ENCODE peak calls at places on chromosomes 12 and 14, in nine cellular contexts. C, O, G, L, I, T, M, F and D are unnamed samples.

GRCh38 chr14:69374235-69374634 is 23.9 kb downstream of the ERH start:
- DNase-seq in C (no peak), O (no peak), G (no peak), L (no peak), I (no peak), T (no peak), M (no peak), F (no peak), D (no peak)

GRCh38 chr12:128258866-128259555 is 8.0 kb upstream of the TMEM132C start:
- DNase-seq in C (no peak), O (no peak), G (peak; percentile 16), L (no peak), I (no peak), T (peak; percentile 58), M (no peak), F (no peak), D (no peak)

GRCh38 chr14:74018029-74018703 is 922 bp downstream of the ENTPD5 start:
- DNase-seq in C (no peak), O (peak; percentile 74), G (no peak), L (no peak), I (no peak), T (no peak), M (peak; percentile 15), F (peak; percentile 34), D (no peak)

GRCh38 chr12:117189725-117190209 is 503 bp downstream of the FBXO21 start:
- DNase-seq in C (no peak), O (peak; percentile 8), G (peak; percentile 51), L (peak; percentile 14), I (no peak), T (peak; percentile 26), M (no peak), F (no peak), D (no peak)

GRCh38 chr12:57519758-57520007 is 631 bp downstream of the DDIT3 start:
- DNase-seq in C (no peak), O (no peak), G (no peak), L (no peak), I (no peak), T (no peak), M (no peak), F (no peak), D (no peak)

GRCh38 chr12:19771858-19772257 is 332.6 kb downstream of the AEBP2 start:
- DNase-seq in C (no peak), O (peak; percentile 37), G (peak; percentile 48), L (no peak), I (no peak), T (no peak), M (no peak), F (no peak), D (no peak)

GRCh38 chr12:102514696-102515095 is 34.3 kb upstream of the IGF1 start:
- DNase-seq in C (no peak), O (no peak), G (no peak), L (no peak), I (no peak), T (no peak), M (no peak), F (no peak), D (no peak)

GRCh38 chr14:52058346-52058745 is 10.5 kb downstream of the NID2 start:
- DNase-seq in C (no peak), O (no peak), G (no peak), L (no peak), I (no peak), T (no peak), M (no peak), F (no peak), D (no peak)

GRCh38 chr12:33223956-33224355 is 215.7 kb downstream of the SYT10 start:
- DNase-seq in C (no peak), O (no peak), G (no peak), L (no peak), I (no peak), T (no peak), M (no peak), F (no peak), D (no peak)